ENCODE peak calls at places on chromosomes 4 and X, in eight cellular contexts. F, V, Y, J, G, R, D and U are unnamed samples.

GRCh38 chrX:26649534-26649933 is 433.6 kb downstream of the MAGEB5 start:
- DNase-seq in F (peak; percentile 9), V (no peak), Y (no peak), J (peak; percentile 28), G (no peak), R (no peak), D (peak; percentile 30), U (peak; percentile 65)

GRCh38 chrX:119516157-119516702 is 48.0 kb downstream of the SLC25A5 start:
- DNase-seq in F (peak; percentile 76), V (peak; percentile 67), Y (no peak), J (peak; percentile 77), G (peak; percentile 52), R (peak; percentile 58), D (peak; percentile 67), U (peak; percentile 77)

GRCh38 chr4:138182838-138183426 is 59.2 kb downstream of the SLC7A11 start:
- DNase-seq in F (peak; percentile 71), V (peak; percentile 47), Y (no peak), J (peak; percentile 85), G (no peak), R (peak; percentile 43), D (peak; percentile 88), U (peak; percentile 62)

GRCh38 chrX:38275615-38276014 is 51.7 kb downstream of the RPGR start:
- DNase-seq in F (peak; percentile 7), V (peak; percentile 88), Y (no peak), J (peak; percentile 91), G (no peak), R (peak; percentile 78), D (peak; percentile 91), U (peak; percentile 79)

GRCh38 chr4:44771789-44772188 is 45.4 kb upstream of the GNPDA2 start:
- DNase-seq in F (no peak), V (no peak), Y (no peak), J (no peak), G (no peak), R (no peak), D (no peak), U (no peak)

GRCh38 chrX:46994096-46994495 is 81.9 kb downstream of the JADE3 start:
- DNase-seq in F (no peak), V (no peak), Y (no peak), J (no peak), G (no peak), R (no peak), D (no peak), U (no peak)

GRCh38 chr4:110742148-110742547 is 119.3 kb upstream of the PITX2 start:
- DNase-seq in F (no peak), V (peak; percentile 65), Y (no peak), J (no peak), G (no peak), R (peak; percentile 37), D (peak; percentile 64), U (no peak)

GRCh38 chrX:153478746-153479145 is 8.4 kb upstream of the HAUS7 start:
- DNase-seq in F (no peak), V (no peak), Y (no peak), J (no peak), G (no peak), R (no peak), D (no peak), U (no peak)

GRCh38 chr4:3305610-3306371 is 13.0 kb downstream of the RGS12 start:
- DNase-seq in F (no peak), V (no peak), Y (no peak), J (no peak), G (no peak), R (peak; percentile 34), D (peak; percentile 48), U (peak; percentile 95)

GRCh38 chr4:127174168-127174567 is 458.6 kb upstream of the INTU start:
- DNase-seq in F (no peak), V (no peak), Y (no peak), J (no peak), G (no peak), R (no peak), D (no peak), U (no peak)

GRCh38 chrX:153635788-153636668 is 11.0 kb upstream of the DUSP9 start:
- DNase-seq in F (peak; percentile 35), V (peak; percentile 49), Y (no peak), J (no peak), G (no peak), R (peak; percentile 30), D (no peak), U (peak; percentile 71)

GRCh38 chr4:16122225-16122624 is 38.4 kb upstream of the PROM1 start:
- DNase-seq in F (no peak), V (no peak), Y (no peak), J (no peak), G (no peak), R (no peak), D (no peak), U (peak; percentile 40)

GRCh38 chr4:118327554-118328241 is 25.1 kb downstream of the PRSS12 start:
- DNase-seq in F (no peak), V (no peak), Y (no peak), J (peak; percentile 39), G (no peak), R (peak; percentile 69), D (no peak), U (no peak)

GRCh38 chrX:2425281-2426071 is 75.3 kb downstream of the DHRSX start:
- DNase-seq in F (no peak), V (no peak), Y (no peak), J (no peak), G (no peak), R (no peak), D (no peak), U (no peak)

GRCh38 chr4:136863756-136864155 is 668.5 kb downstream of the PCDH18 start:
- DNase-seq in F (no peak), V (peak; percentile 13), Y (no peak), J (peak; percentile 37), G (no peak), R (peak; percentile 3), D (no peak), U (peak; percentile 20)

GRCh38 chr4:1469596-1470392 is 63.6 kb upstream of the NKX1-1 start:
- DNase-seq in F (no peak), V (no peak), Y (peak; percentile 25), J (no peak), G (no peak), R (no peak), D (no peak), U (no peak)

GRCh38 chr4:121989715-121990114 is 37.9 kb upstream of the TRPC3 start:
- DNase-seq in F (peak; percentile 24), V (peak; percentile 48), Y (no peak), J (peak; percentile 67), G (no peak), R (no peak), D (peak; percentile 55), U (no peak)

GRCh38 chr4:145414224-145414623 is 67.4 kb upstream of the SMAD1 start:
- DNase-seq in F (no peak), V (no peak), Y (no peak), J (no peak), G (no peak), R (no peak), D (no peak), U (no peak)

GRCh38 chr4:915595-915994 is 16.5 kb downstream of the GAK start:
- DNase-seq in F (no peak), V (no peak), Y (no peak), J (peak; percentile 22), G (no peak), R (no peak), D (peak; percentile 42), U (no peak)

GRCh38 chr4:56227301-56227835 is 159.9 kb downstream of the AASDH start:
- DNase-seq in F (no peak), V (no peak), Y (no peak), J (no peak), G (no peak), R (no peak), D (no peak), U (no peak)

GRCh38 chr4:26022346-26022891 is 108.4 kb downstream of the SMIM20 start:
- DNase-seq in F (peak; percentile 45), V (peak; percentile 28), Y (no peak), J (peak; percentile 79), G (no peak), R (peak; percentile 67), D (peak; percentile 71), U (peak; percentile 98)

GRCh38 chr4:119693127-119693526 is 64.5 kb upstream of the PDE5A start:
- DNase-seq in F (no peak), V (no peak), Y (no peak), J (peak; percentile 25), G (no peak), R (peak; percentile 4), D (peak; percentile 28), U (no peak)

GRCh38 chr4:47075919-47076318 is 44.6 kb downstream of the GABRB1 start:
- DNase-seq in F (no peak), V (no peak), Y (no peak), J (no peak), G (no peak), R (no peak), D (no peak), U (peak; percentile 20)

GRCh38 chrX:63743596-63743995 is 41.4 kb downstream of the ARHGEF9 start:
- DNase-seq in F (no peak), V (no peak), Y (no peak), J (no peak), G (no peak), R (no peak), D (no peak), U (no peak)

GRCh38 chr4:74123065-74123728 is 24.2 kb upstream of the CXCL2 start:
- DNase-seq in F (peak; percentile 43), V (no peak), Y (no peak), J (peak; percentile 82), G (no peak), R (peak; percentile 22), D (peak; percentile 57), U (peak; percentile 47)

GRCh38 chr4:187618701-187619278 is 376.8 kb upstream of the ZFP42 start:
- DNase-seq in F (no peak), V (peak; percentile 23), Y (no peak), J (peak; percentile 47), G (no peak), R (peak; percentile 42), D (peak; percentile 87), U (peak; percentile 67)

GRCh38 chrX:132489256-132490085 is 633 bp upstream of the MBNL3 start:
- DNase-seq in F (peak; percentile 72), V (peak; percentile 49), Y (peak; percentile 71), J (peak; percentile 62), G (peak; percentile 70), R (peak; percentile 22), D (peak; percentile 23), U (peak; percentile 91)

GRCh38 chr4:40850496-40850895 is 100.7 kb downstream of the NSUN7 start:
- DNase-seq in F (no peak), V (no peak), Y (no peak), J (no peak), G (no peak), R (no peak), D (peak; percentile 23), U (no peak)

GRCh38 chr4:108350332-108350731 is 181.6 kb upstream of the LEF1 start:
- DNase-seq in F (no peak), V (no peak), Y (no peak), J (no peak), G (no peak), R (no peak), D (no peak), U (no peak)